ENCODE peak calls at places on chromosomes 6 and 20, in five cellular contexts. K is amniotic stem cell, J is ecto neural progenitor cell, B is GM12865, N is naive B cell. Y is an unnamed sample.

GRCh38 chr6:88662163-88662580 is 301.2 kb downstream of the RNGTT start:
- DNase-seq in N (no peak), B (peak), K (no peak), J (no peak), Y (peak)

GRCh38 chr20:38985603-38986170 is 23.5 kb downstream of the DHX35 start:
- DNase-seq in N (no peak), K (no peak), B (peak), J (no peak), Y (no peak)

GRCh38 chr6:119628691-119629621 is 279.4 kb upstream of the MAN1A1 start:
- DNase-seq in K (no peak), N (no peak), B (no peak), J (no peak), Y (no peak)

GRCh38 chr20:50569864-50570836 is 60.0 kb downstream of the PTPN1 start:
- DNase-seq in N (peak), B (peak), J (no peak), K (no peak), Y (peak)

GRCh38 chr20:38139919-38140753 is 24.9 kb downstream of the TGM2 start:
- DNase-seq in K (no peak), B (no peak), J (no peak), N (no peak), Y (no peak)

GRCh38 chr6:80767808-80768207 is 661.3 kb downstream of the BCKDHB start:
- DNase-seq in N (no peak), J (no peak), K (peak), B (no peak), Y (no peak)

GRCh38 chr6:167985205-167985604 is 12.3 kb upstream of the KIF25 start:
- DNase-seq in B (no peak), N (no peak), K (no peak), J (no peak), Y (no peak)

GRCh38 chr6:136031982-136032381 is 180.5 kb downstream of the PDE7B start:
- DNase-seq in N (no peak), B (peak), J (no peak), K (no peak), Y (no peak)

GRCh38 chr6:142842423-142843261 is 102.3 kb downstream of the HIVEP2 start:
- DNase-seq in K (no peak), B (peak), J (no peak), N (no peak), Y (peak)

GRCh38 chr6:148470606-148471299 is 128.1 kb downstream of the SASH1 start:
- DNase-seq in K (no peak), N (no peak), B (peak), J (no peak), Y (no peak)

GRCh38 chr20:31968299-31969126 is 562 bp downstream of the XKR7 start:
- DNase-seq in N (peak), J (peak), K (peak), B (peak), Y (peak)

GRCh38 chr6:44291841-44292240 is 21.3 kb downstream of the AARS2 start:
- DNase-seq in J (no peak), K (no peak), N (no peak), B (no peak), Y (no peak)

GRCh38 chr6:28643017-28643740 is 117.5 kb downstream of the GPX5 start:
- DNase-seq in K (no peak), N (no peak), J (peak), B (peak), Y (peak)

GRCh38 chr6:113595921-113596376 is 261.2 kb upstream of the MARCKS start:
- DNase-seq in N (no peak), J (no peak), B (no peak), K (no peak), Y (no peak)

GRCh38 chr6:2000962-2001361 is 244.4 kb downstream of the GMDS start:
- DNase-seq in N (no peak), K (no peak), J (no peak), B (no peak), Y (no peak)

GRCh38 chr6:4021862-4022715 is 56.8 kb downstream of the FAM217A start:
- DNase-seq in B (no peak), N (no peak), K (no peak), J (no peak), Y (no peak)